ENCODE peak calls at places on chromosomes 13 and 19, in four cellular contexts. One of them, this sample, is unnamed. For H3K4me1, the result is how much of the 10 kb centered on the place peaks cover.

GRCh38 chr19:39845621-39846175 is 481 bp downstream of the FBL start:
- DNase-seq in Peyer's patch: no peak
- DNase-seq in IMR-90: no peak
- DNase-seq in body of pancreas: no peak
- DNase-seq in this sample: peak

GRCh38 chr19:2983351-2984195 is 6.2 kb downstream of the TLE6 start:
- DNase-seq in IMR-90: peak
- DNase-seq in Peyer's patch: no peak
- DNase-seq in body of pancreas: peak
- DNase-seq in this sample: peak

GRCh38 chr19:11657307-11657706 is 60.0 kb downstream of the ZNF627 start:
- DNase-seq in IMR-90: no peak
- DNase-seq in body of pancreas: no peak
- DNase-seq in Peyer's patch: no peak
- DNase-seq in this sample: no peak

GRCh38 chr19:58558623-58559274 is 338 bp upstream of the UBE2M start:
- DNase-seq in Peyer's patch: peak
- DNase-seq in body of pancreas: peak
- DNase-seq in IMR-90: peak
- DNase-seq in this sample: peak

GRCh38 chr19:29662604-29663404 is 2.5 kb upstream of the PLEKHF1 start:
- DNase-seq in body of pancreas: peak
- DNase-seq in Peyer's patch: no peak
- DNase-seq in IMR-90: peak
- DNase-seq in this sample: peak

GRCh38 chr19:10478903-10479384 is 24.2 kb downstream of the KEAP1 start:
- DNase-seq in IMR-90: peak
- DNase-seq in body of pancreas: peak
- DNase-seq in Peyer's patch: peak
- DNase-seq in this sample: peak

GRCh38 chr19:16247353-16248182 is 49.9 kb downstream of the AP1M1 start:
- DNase-seq in body of pancreas: peak
- DNase-seq in IMR-90: peak
- DNase-seq in Peyer's patch: peak
- DNase-seq in this sample: peak

GRCh38 chr13:83883061-83883523 is 818 bp upstream of the SLITRK1 start:
- DNase-seq in IMR-90: no peak
- DNase-seq in Peyer's patch: no peak
- DNase-seq in body of pancreas: peak
- DNase-seq in this sample: no peak

GRCh38 chr19:16608290-16608704 is 19.7 kb downstream of the MED26 start:
- DNase-seq in body of pancreas: peak
- DNase-seq in IMR-90: peak
- DNase-seq in Peyer's patch: no peak
- DNase-seq in this sample: no peak

GRCh38 chr13:33927315-33927714 is 109.4 kb downstream of the RFC3 start:
- DNase-seq in IMR-90: peak
- DNase-seq in Peyer's patch: no peak
- DNase-seq in body of pancreas: no peak
- DNase-seq in this sample: no peak

GRCh38 chr19:40613669-40614594 is 12.8 kb downstream of the LTBP4 start:
- DNase-seq in Peyer's patch: peak
- DNase-seq in body of pancreas: peak
- DNase-seq in IMR-90: peak
- DNase-seq in this sample: peak

GRCh38 chr19:30078381-30078910 is 136.4 kb downstream of the URI1 start:
- DNase-seq in Peyer's patch: no peak
- DNase-seq in IMR-90: no peak
- DNase-seq in body of pancreas: no peak
- DNase-seq in this sample: no peak

GRCh38 chr19:2982983-2983350 is 5.6 kb downstream of the TLE6 start:
- DNase-seq in Peyer's patch: no peak
- DNase-seq in IMR-90: peak
- DNase-seq in body of pancreas: peak
- DNase-seq in this sample: peak

GRCh38 chr19:32464279-32464678 is 58.7 kb downstream of the DPY19L3 start:
- DNase-seq in Peyer's patch: no peak
- DNase-seq in IMR-90: peak
- DNase-seq in body of pancreas: no peak
- DNase-seq in this sample: no peak

GRCh38 chr19:7348587-7349230 is at the start of gene ARHGEF18:
- DNase-seq in body of pancreas: no peak
- DNase-seq in Peyer's patch: peak
- DNase-seq in IMR-90: no peak
- DNase-seq in this sample: peak

GRCh38 chr19:17679526-17680234 is 8.5 kb downstream of the UNC13A start:
- DNase-seq in body of pancreas: no peak
- DNase-seq in IMR-90: no peak
- DNase-seq in Peyer's patch: no peak
- DNase-seq in this sample: no peak

GRCh38 chr19:8451885-8452284 is 7.1 kb downstream of the HNRNPM start:
- DNase-seq in Peyer's patch: no peak
- DNase-seq in IMR-90: peak
- DNase-seq in body of pancreas: no peak
- DNase-seq in this sample: no peak

GRCh38 chr19:31337007-31337914 is 12.0 kb downstream of the TSHZ3 start:
- DNase-seq in IMR-90: no peak
- DNase-seq in body of pancreas: no peak
- DNase-seq in Peyer's patch: no peak
- DNase-seq in this sample: no peak

GRCh38 chr13:43537124-43537523 is 249.6 kb downstream of the ENOX1 start:
- DNase-seq in IMR-90: peak
- DNase-seq in body of pancreas: no peak
- DNase-seq in Peyer's patch: no peak
- DNase-seq in this sample: no peak

GRCh38 chr13:27975579-27976361 is 6.7 kb upstream of the CDX2 start:
- DNase-seq in body of pancreas: no peak
- DNase-seq in Peyer's patch: no peak
- DNase-seq in IMR-90: no peak
- DNase-seq in this sample: no peak

GRCh38 chr13:112783135-112783945 is 93.5 kb downstream of the ATP11A start:
- DNase-seq in body of pancreas: no peak
- DNase-seq in IMR-90: peak
- DNase-seq in Peyer's patch: no peak
- DNase-seq in this sample: no peak

GRCh38 chr13:77306458-77306857 is 20.4 kb downstream of the MYCBP2 start:
- DNase-seq in body of pancreas: no peak
- DNase-seq in Peyer's patch: no peak
- DNase-seq in IMR-90: no peak
- DNase-seq in this sample: no peak

GRCh38 chr19:31985001-31985605 is 360.3 kb upstream of the ZNF507 start:
- DNase-seq in Peyer's patch: no peak
- DNase-seq in IMR-90: no peak
- DNase-seq in body of pancreas: no peak
- DNase-seq in this sample: no peak

GRCh38 chr19:9073806-9074205 is 13.1 kb upstream of the OR1M1 start:
- DNase-seq in Peyer's patch: no peak
- DNase-seq in body of pancreas: no peak
- DNase-seq in IMR-90: no peak
- DNase-seq in this sample: no peak

GRCh38 chr13:92158335-92158734 is 759.9 kb downstream of the GPC5 start:
- DNase-seq in body of pancreas: no peak
- DNase-seq in IMR-90: peak
- DNase-seq in Peyer's patch: no peak
- DNase-seq in this sample: no peak

GRCh38 chr19:9324584-9324962 is 594 bp downstream of the ZNF559 start:
- DNase-seq in Peyer's patch: no peak
- DNase-seq in IMR-90: no peak
- DNase-seq in body of pancreas: no peak
- DNase-seq in this sample: no peak

GRCh38 chr19:14081797-14082674 is 3.5 kb downstream of the C19orf67 start:
- DNase-seq in IMR-90: peak
- DNase-seq in Peyer's patch: no peak
- DNase-seq in body of pancreas: peak
- DNase-seq in this sample: no peak

GRCh38 chr19:17090501-17091074 is 15.0 kb downstream of the MYO9B start:
- DNase-seq in body of pancreas: no peak
- DNase-seq in Peyer's patch: peak
- DNase-seq in IMR-90: peak
- DNase-seq in this sample: no peak

GRCh38 chr19:44050740-44051653 is 839 bp upstream of the ZNF223 start:
- DNase-seq in IMR-90: no peak
- DNase-seq in Peyer's patch: no peak
- DNase-seq in body of pancreas: peak
- DNase-seq in this sample: no peak

GRCh38 chr19:50536662-50537305 is 23.1 kb upstream of the ASPDH start:
- DNase-seq in IMR-90: no peak
- DNase-seq in body of pancreas: no peak
- DNase-seq in Peyer's patch: no peak
- DNase-seq in this sample: no peak

GRCh38 chr13:103291693-103292572 is 225.7 kb upstream of the SLC10A2 start:
- DNase-seq in Peyer's patch: no peak
- DNase-seq in IMR-90: no peak
- DNase-seq in body of pancreas: no peak
- DNase-seq in this sample: no peak

GRCh38 chr19:8085606-8086464 is 33.3 kb downstream of the CCL25 start:
- DNase-seq in body of pancreas: no peak
- DNase-seq in Peyer's patch: no peak
- DNase-seq in IMR-90: no peak
- DNase-seq in this sample: no peak

DNA sequence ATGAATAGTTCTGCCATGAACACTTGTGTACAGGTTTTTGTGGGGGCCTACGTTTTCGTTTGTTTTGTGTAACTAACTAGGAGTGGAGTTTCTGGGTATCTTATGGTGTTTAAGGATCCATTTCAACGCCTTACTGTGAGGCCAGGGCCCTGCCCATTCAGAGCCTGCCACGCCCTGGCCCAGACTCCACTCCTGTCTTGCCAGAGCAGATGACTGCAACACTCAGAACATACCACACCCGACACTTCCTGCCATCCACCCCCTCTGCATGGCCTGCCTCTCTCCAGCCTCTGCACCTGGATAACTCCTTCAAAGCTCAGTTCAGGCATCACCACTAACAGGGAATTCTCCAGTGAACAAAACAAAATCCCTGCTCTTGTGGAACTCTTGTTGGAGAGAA is 43.2 kb downstream of the RGCC start:
- DNase-seq in body of pancreas: no peak
- DNase-seq in IMR-90: no peak
- DNase-seq in Peyer's patch: peak
- DNase-seq in this sample: no peak
- TF ChIP-seq POLR2A in body of pancreas: no peak
- TF ChIP-seq POLR2A in IMR-90: no peak
- TF ChIP-seq POLR2A in Peyer's patch: no peak
- TF ChIP-seq POLR2A in this sample: no peak

GRCh38 chr19:55673889-55674288 is 1.1 kb upstream of the EPN1 start:
- DNase-seq in Peyer's patch: no peak
- DNase-seq in IMR-90: no peak
- DNase-seq in body of pancreas: no peak
- DNase-seq in this sample: no peak
- H3K4me1 ChIP-seq in Peyer's patch: under half
- H3K4me1 ChIP-seq in IMR-90: under half
- H3K4me1 ChIP-seq in body of pancreas: under half
- H3K4me1 ChIP-seq in this sample: under half

GRCh38 chr19:45444318-45445041 is 20.8 kb upstream of the ERCC1 start:
- DNase-seq in IMR-90: peak
- DNase-seq in Peyer's patch: peak
- DNase-seq in body of pancreas: peak
- DNase-seq in this sample: peak
- TF ChIP-seq CTCF in IMR-90: peak
- TF ChIP-seq CTCF in Peyer's patch: no peak
- TF ChIP-seq CTCF in body of pancreas: no peak
- TF ChIP-seq CTCF in this sample: no peak

GRCh38 chr19:38310279-38310670 is 5.5 kb downstream of the YIF1B start:
- DNase-seq in IMR-90: no peak
- DNase-seq in body of pancreas: no peak
- DNase-seq in Peyer's patch: no peak
- DNase-seq in this sample: no peak

GRCh38 chr19:38308006-38308766 is 4.1 kb downstream of the C19orf33 start:
- DNase-seq in IMR-90: no peak
- DNase-seq in body of pancreas: no peak
- DNase-seq in Peyer's patch: no peak
- DNase-seq in this sample: no peak

GRCh38 chr19:38309615-38310278 is 5.7 kb downstream of the C19orf33 start:
- DNase-seq in body of pancreas: no peak
- DNase-seq in IMR-90: no peak
- DNase-seq in Peyer's patch: no peak
- DNase-seq in this sample: no peak

GRCh38 chr19:38307597-38307996 is 3.5 kb downstream of the C19orf33 start:
- DNase-seq in Peyer's patch: no peak
- DNase-seq in body of pancreas: no peak
- DNase-seq in IMR-90: no peak
- DNase-seq in this sample: no peak

GRCh38 chr19:38308926-38309614 is 5.0 kb downstream of the C19orf33 start:
- DNase-seq in body of pancreas: no peak
- DNase-seq in IMR-90: no peak
- DNase-seq in Peyer's patch: no peak
- DNase-seq in this sample: no peak
- TF ChIP-seq POLR2A in body of pancreas: no peak
- TF ChIP-seq POLR2A in IMR-90: no peak
- TF ChIP-seq POLR2A in Peyer's patch: no peak
- TF ChIP-seq POLR2A in this sample: no peak

DNA sequence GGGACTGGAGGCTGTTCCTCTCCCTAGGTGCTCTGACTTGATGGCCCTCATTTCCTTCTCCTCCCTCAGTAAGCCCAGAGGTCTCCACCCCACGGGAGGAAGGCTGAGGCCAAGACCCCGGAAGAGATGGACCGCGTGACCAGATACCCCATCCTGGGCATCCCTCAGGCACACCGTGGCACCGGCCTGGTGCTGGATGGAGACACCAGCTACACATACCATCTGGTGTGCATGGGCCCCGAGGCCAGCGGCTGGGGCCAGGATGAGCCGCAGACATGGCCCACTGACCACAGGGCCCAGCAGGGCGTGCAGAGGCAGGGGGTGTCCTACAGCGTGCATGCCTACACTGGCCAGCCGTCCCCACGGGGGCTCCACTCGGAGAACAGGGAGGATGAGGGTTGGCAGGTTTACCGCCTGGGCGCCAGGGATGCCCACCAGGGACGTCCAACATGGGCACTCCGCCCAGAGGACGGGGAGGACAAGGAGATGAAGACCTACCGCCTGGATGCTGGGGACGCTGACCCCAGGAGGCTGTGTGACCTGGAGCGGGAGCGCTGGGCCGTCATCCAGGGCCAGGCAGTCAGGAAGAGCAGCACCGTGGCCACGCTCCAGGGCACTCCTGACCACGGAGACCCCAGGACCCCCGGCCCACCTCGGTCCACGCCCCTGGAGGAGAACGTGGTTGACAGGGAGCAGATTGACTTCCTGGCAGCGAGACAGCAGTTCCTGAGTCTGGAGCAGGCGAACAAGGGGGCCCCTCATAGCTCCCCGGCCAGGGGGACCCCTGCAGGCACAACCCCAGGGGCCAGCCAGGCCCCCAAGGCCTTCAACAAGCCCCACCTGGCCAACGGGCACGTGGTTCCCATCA is 6.1 kb downstream of the MISP start:
- DNase-seq in IMR-90: no peak
- DNase-seq in Peyer's patch: no peak
- DNase-seq in body of pancreas: no peak
- DNase-seq in this sample: no peak
- H3K4me1 ChIP-seq in IMR-90: under half
- H3K4me1 ChIP-seq in Peyer's patch: under half
- H3K4me1 ChIP-seq in body of pancreas: under half
- H3K4me1 ChIP-seq in this sample: under half

This sample was measured in ovary.